ENCODE peak calls at places on chromosomes 11 and 22, in six cellular contexts. W is HL-60, K is fibroblast of pulmonary artery, Y is right lobe of liver, P is NB4, O is upper lobe of left lung. V is an unnamed sample.

GRCh38 chr11:70666336-70666735 is 268.0 kb downstream of the CTTN start:
- DNase-seq in W (no peak), K (no peak), Y (no peak), P (no peak), O (no peak), V (no peak)

GRCh38 chr11:82858556-82859091 is 41.6 kb downstream of the PRCP start:
- DNase-seq in W (no peak), K (peak; percentile 71), Y (no peak), P (no peak), O (no peak), V (peak; percentile 34)

GRCh38 chr22:46854125-46854870 is 91.8 kb downstream of the TBC1D22A start:
- DNase-seq in W (peak; percentile 90), K (peak; percentile 40), Y (peak; percentile 63), P (peak; percentile 76), O (no peak), V (peak; percentile 60)

GRCh38 chr22:40676644-40677043 is 2.6 kb upstream of the MCHR1 start:
- DNase-seq in W (no peak), K (no peak), Y (no peak), P (no peak), O (no peak), V (no peak)

GRCh38 chr11:1862588-1863351 is 9.9 kb downstream of the LSP1 start:
- DNase-seq in W (no peak), K (peak; percentile 21), Y (peak; percentile 21), P (no peak), O (peak; percentile 62), V (peak; percentile 70)

GRCh38 chr22:45648320-45649070 is 23.1 kb upstream of the ATXN10 start:
- DNase-seq in W (no peak), K (no peak), Y (no peak), P (peak; percentile 48), O (peak; percentile 72), V (no peak)

GRCh38 chr11:67270256-67271211 is 4.3 kb downstream of the GRK2 start:
- DNase-seq in W (peak; percentile 96), K (peak; percentile 39), Y (peak; percentile 56), P (peak; percentile 96), O (no peak), V (no peak)

GRCh38 chr22:49855491-49855911 is 1.9 kb downstream of the ZBED4 start:
- DNase-seq in W (no peak), K (peak; percentile 20), Y (no peak), P (no peak), O (no peak), V (peak; percentile 25)

GRCh38 chr11:58485961-58486360 is 21.9 kb downstream of the OR5B21 start:
- DNase-seq in W (no peak), K (no peak), Y (no peak), P (no peak), O (no peak), V (no peak)

GRCh38 chr11:12224537-12224893 is 114.1 kb downstream of the MICAL2 start:
- DNase-seq in W (peak; percentile 93), K (peak; percentile 94), Y (peak; percentile 62), P (peak; percentile 98), O (peak; percentile 77), V (peak; percentile 40)

GRCh38 chr11:12123177-12123576 is 12.8 kb downstream of the MICAL2 start:
- DNase-seq in W (no peak), K (peak; percentile 75), Y (no peak), P (no peak), O (no peak), V (peak; percentile 82)

DNA sequence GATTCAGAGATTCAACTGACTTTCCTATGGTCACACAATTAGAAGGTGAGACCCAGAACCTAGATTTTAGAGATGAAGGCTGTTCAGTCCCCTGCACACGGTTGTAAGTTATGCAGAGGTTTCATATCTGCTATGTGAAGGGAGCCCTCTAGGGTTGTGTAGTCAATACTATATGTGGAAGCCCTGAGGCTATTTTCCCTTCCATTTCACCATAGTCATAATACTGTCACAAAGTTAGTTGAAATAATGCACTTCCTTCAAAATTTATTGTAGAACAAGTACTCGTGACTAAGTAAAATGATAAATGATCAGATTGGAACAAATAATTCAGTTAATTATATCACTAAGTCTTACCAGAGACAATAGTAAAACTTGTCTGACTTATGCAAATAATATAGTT is 48.8 kb downstream of the ENDOD1 start:
- DNase-seq in W (no peak), K (no peak), Y (no peak), P (no peak), O (no peak), V (peak; percentile 63)
- H3K4me3 ChIP-seq in W (no peak overlapping the region), K (no peak overlapping the region), Y (no peak overlapping the region), P (no peak overlapping the region), O (no peak overlapping the region), V (no peak overlapping the region)

GRCh38 chr11:91497847-91498246 is 726.8 kb upstream of the FAT3 start:
- DNase-seq in W (no peak), K (no peak), Y (no peak), P (no peak), O (no peak), V (no peak)
- TF ChIP-seq CTCF in W (no peak), K (no peak), Y (no peak), P (no peak), O (no peak), V (no peak)

GRCh38 chr22:42957958-42958357 is 57.0 kb downstream of the PACSIN2 start:
- DNase-seq in W (no peak), K (no peak), Y (no peak), P (no peak), O (no peak), V (no peak)

GRCh38 chr22:42959472-42960145 is 55.3 kb downstream of the PACSIN2 start:
- DNase-seq in W (peak; percentile 68), K (peak; percentile 95), Y (peak; percentile 58), P (peak; percentile 79), O (no peak), V (peak; percentile 95)

GRCh38 chr22:42961815-42962214 is 53.1 kb downstream of the PACSIN2 start:
- DNase-seq in W (peak; percentile 54), K (no peak), Y (no peak), P (peak; percentile 39), O (no peak), V (peak; percentile 81)

GRCh38 chr22:42958937-42959336 is 56.0 kb downstream of the PACSIN2 start:
- DNase-seq in W (no peak), K (no peak), Y (no peak), P (no peak), O (no peak), V (no peak)

GRCh38 chr22:42960146-42960509 is 54.8 kb downstream of the PACSIN2 start:
- DNase-seq in W (peak; percentile 46), K (no peak), Y (no peak), P (peak; percentile 62), O (no peak), V (no peak)
- H3K4me3 ChIP-seq in W (no peak overlapping the region), K (no peak overlapping the region), Y (no peak overlapping the region), P (peak overlapping the region; percentile 16), O (peak overlapping the region; percentile 34), V (no peak overlapping the region)

GRCh38 chr11:125062931-125063428 is at the start of gene SLC37A2:
- DNase-seq in W (peak; percentile 55), K (peak; percentile 50), Y (peak; percentile 85), P (peak; percentile 87), O (peak; percentile 95), V (peak; percentile 68)
- TF ChIP-seq CTCF in W (no peak), K (no peak), Y (peak; percentile 36), P (no peak), O (peak; percentile 58), V (no peak)

GRCh38 chr11:9577551-9577950 is 4.1 kb downstream of the WEE1 start:
- DNase-seq in W (no peak), K (peak; percentile 64), Y (no peak), P (no peak), O (no peak), V (peak; percentile 89)
- H3K4me3 ChIP-seq in W (no peak overlapping the region), K (peak overlapping the region; percentile 76), Y (no peak overlapping the region), P (peak overlapping the region; percentile 99), O (peak overlapping the region; percentile 85), V (peak overlapping the region; percentile 80)

DNA sequence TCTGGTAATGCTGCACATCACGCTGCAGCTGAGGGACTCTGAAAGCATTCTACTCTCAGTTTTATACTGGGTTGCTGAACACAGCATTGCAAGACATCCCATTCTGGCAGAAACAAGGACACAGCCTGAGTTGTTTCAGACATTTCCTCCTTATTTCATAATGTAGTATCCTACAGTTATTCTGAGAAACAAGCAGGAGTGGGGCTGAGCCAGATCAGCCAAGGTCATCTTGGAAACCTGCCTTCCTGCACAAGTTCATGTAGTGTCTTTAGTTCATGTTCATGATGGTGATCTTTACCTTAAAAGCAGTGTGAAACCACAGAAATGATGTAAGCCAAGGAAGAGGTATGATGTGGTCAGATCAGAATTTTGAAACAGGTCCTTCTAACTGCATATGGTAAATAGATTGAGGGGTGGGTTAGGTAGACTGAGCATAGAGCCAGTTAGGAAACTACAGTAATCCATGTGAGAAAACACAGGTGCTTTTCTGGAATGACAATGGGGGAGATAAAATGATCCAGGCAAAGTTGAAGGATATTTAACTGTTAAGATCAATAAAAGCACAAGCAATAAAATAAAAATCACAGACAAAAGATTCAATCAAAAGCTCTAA is 1686.8 kb downstream of the LRRC4C start:
- DNase-seq in W (no peak), K (no peak), Y (no peak), P (no peak), O (no peak), V (no peak)
- TF ChIP-seq CTCF in W (no peak), K (no peak), Y (no peak), P (no peak), O (no peak), V (no peak)

GRCh38 chr22:38299001-38299651 is 18.1 kb downstream of the CSNK1E start:
- DNase-seq in W (no peak), K (no peak), Y (no peak), P (no peak), O (no peak), V (no peak)
- H3K4me3 ChIP-seq in W (no peak overlapping the region), K (no peak overlapping the region), Y (no peak overlapping the region), P (no peak overlapping the region), O (no peak overlapping the region), V (no peak overlapping the region)

GRCh38 chr11:73380897-73381410 is 4.8 kb downstream of the RELT start:
- DNase-seq in W (no peak), K (no peak), Y (no peak), P (no peak), O (no peak), V (no peak)
- TF ChIP-seq CTCF in W (no peak), K (no peak), Y (no peak), P (no peak), O (no peak), V (no peak)

V was measured in fibroblast of villous mesenchyme.